ENCODE peak calls at places on chromosomes 11 and 22, in nine cellular contexts. M is Daoy; P is fibroblast of mammary gland; W is T47D; V is stimulated activated naive CD4-positive, alpha-beta T cell; G is activated CD4-positive, alpha-beta T cell treated with anti-CD3 and anti-CD28 coated beads, Interleukin-2, amount 50 U/mL, for 4 hours; Z is MV-4-11; D is HEK293T; Q is fibroblast of lung. Y is an unnamed sample.
A peak's percentile ranks its signal among the peaks of the same experiment; 100 is the strongest.

GRCh38 chr11:116518141-116518540 is 254.6 kb downstream of the BUD13 start:
- DNase-seq in P (no peak), D (no peak), V (no peak), G (no peak), M (no peak), W (no peak), Q (no peak), Z (no peak), Y (no peak)

GRCh38 chr11:33478111-33478573 is 221.0 kb downstream of the HIPK3 start:
- DNase-seq in D (no peak), W (no peak), P (peak; percentile 10), M (no peak), V (no peak), Z (no peak), Q (peak; percentile 19), G (no peak), Y (no peak)

GRCh38 chr11:64355078-64355940 is 3.7 kb upstream of the RPS6KA4 start:
- DNase-seq in V (peak; percentile 31), Z (peak; percentile 82), D (peak; percentile 79), G (no peak), W (peak; percentile 82), Q (peak; percentile 79), P (peak; percentile 76), M (peak; percentile 90), Y (peak; percentile 51)

GRCh38 chr11:44957051-44957515 is 6.4 kb upstream of the TP53I11 start:
- DNase-seq in D (peak; percentile 22), G (no peak), V (no peak), Z (no peak), Q (no peak), W (no peak), M (no peak), P (no peak), Y (no peak)

GRCh38 chr22:50191041-50191740 is 5.5 kb downstream of the TRABD start:
- DNase-seq in G (peak; percentile 70), P (no peak), D (no peak), Z (peak; percentile 98), M (no peak), V (peak; percentile 89), Q (no peak), W (no peak), Y (no peak)

GRCh38 chr11:66546368-66546965 is at the start of gene ACTN3:
- DNase-seq in Q (peak; percentile 37), P (peak; percentile 33), G (no peak), D (no peak), M (peak; percentile 28), Z (no peak), W (no peak), V (no peak), Y (no peak)

GRCh38 chr11:13415201-13415600 is 47.8 kb downstream of the BTBD10 start:
- DNase-seq in M (no peak), Q (no peak), W (peak; percentile 16), V (no peak), G (no peak), Z (no peak), D (no peak), P (peak; percentile 4), Y (no peak)

GRCh38 chr11:65417221-65417701 is 5.3 kb upstream of the NEAT1 start:
- DNase-seq in M (no peak), Z (peak; percentile 13), V (peak; percentile 28), G (no peak), W (no peak), P (no peak), Q (no peak), D (no peak), Y (no peak)

GRCh38 chr11:80388133-80388532 is 947.3 kb upstream of the TENM4 start:
- DNase-seq in V (no peak), Q (no peak), Z (no peak), W (no peak), M (no peak), P (no peak), G (no peak), D (no peak), Y (no peak)

GRCh38 chr11:19820100-19820499 is 107.5 kb downstream of the NAV2 start:
- DNase-seq in W (no peak), V (no peak), G (no peak), D (no peak), M (no peak), Q (peak; percentile 25), P (peak; percentile 25), Z (no peak), Y (no peak)

GRCh38 chr22:28051787-28052356 is 132.8 kb upstream of the PITPNB start:
- DNase-seq in Z (no peak), M (peak; percentile 67), V (peak; percentile 3), P (peak; percentile 65), D (peak; percentile 78), Q (peak; percentile 73), W (peak; percentile 48), G (no peak), Y (peak; percentile 11)

GRCh38 chr11:11010624-11011127 is 152.8 kb upstream of the ZBED5 start:
- DNase-seq in W (peak; percentile 63), D (peak; percentile 50), V (peak; percentile 6), G (no peak), M (peak; percentile 34), Z (no peak), P (peak; percentile 18), Q (peak; percentile 20), Y (no peak)

GRCh38 chr11:118610773-118611432 is 3.5 kb downstream of the PHLDB1 start:
- DNase-seq in W (peak; percentile 83), Q (peak; percentile 65), M (peak; percentile 78), D (peak; percentile 59), G (peak; percentile 83), V (peak; percentile 79), P (peak; percentile 67), Z (peak; percentile 10), Y (no peak)

GRCh38 chr11:16356057-16356750 is at the start of gene SOX6:
- DNase-seq in Q (peak; percentile 18), W (peak; percentile 66), G (no peak), Z (no peak), V (no peak), M (no peak), P (no peak), D (no peak), Y (no peak)

GRCh38 chr22:38921126-38921525 is 36.3 kb upstream of the APOBEC3A start:
- DNase-seq in M (no peak), W (no peak), P (no peak), D (no peak), V (no peak), Q (no peak), Z (no peak), G (no peak), Y (no peak)